ENCODE peak calls at places on chromosomes 13 and 19, in seven cellular contexts. One of them, this sample, is unnamed.

GRCh38 chr13:97873398-97873797 is 80.1 kb upstream of the IPO5 start:
- DNase-seq in ascending aorta: no peak
- DNase-seq in BJ: no peak
- DNase-seq in lower leg skin: no peak
- DNase-seq in dorsolateral prefrontal cortex: no peak
- DNase-seq in BE2C: no peak
- DNase-seq in neural crest cell: no peak
- DNase-seq in this sample: no peak

GRCh38 chr13:22944378-22944777 is 236.4 kb upstream of the SGCG start:
- DNase-seq in ascending aorta: no peak
- DNase-seq in BJ: no peak
- DNase-seq in lower leg skin: peak; percentile 5
- DNase-seq in dorsolateral prefrontal cortex: no peak
- DNase-seq in BE2C: no peak
- DNase-seq in neural crest cell: no peak
- DNase-seq in this sample: no peak

GRCh38 chr19:33785795-33786194 is 10.9 kb upstream of the KCTD15 start:
- DNase-seq in ascending aorta: no peak
- DNase-seq in BJ: no peak
- DNase-seq in lower leg skin: no peak
- DNase-seq in dorsolateral prefrontal cortex: no peak
- DNase-seq in BE2C: no peak
- DNase-seq in neural crest cell: no peak
- DNase-seq in this sample: no peak

GRCh38 chr13:31896427-31896826 is 135.1 kb upstream of the FRY start:
- DNase-seq in ascending aorta: no peak
- DNase-seq in BJ: peak; percentile 84
- DNase-seq in lower leg skin: peak; percentile 51
- DNase-seq in dorsolateral prefrontal cortex: no peak
- DNase-seq in BE2C: peak; percentile 55
- DNase-seq in neural crest cell: no peak
- DNase-seq in this sample: no peak

GRCh38 chr13:70523622-70524021 is 415.4 kb upstream of the KLHL1 start:
- DNase-seq in ascending aorta: no peak
- DNase-seq in BJ: no peak
- DNase-seq in lower leg skin: no peak
- DNase-seq in dorsolateral prefrontal cortex: no peak
- DNase-seq in BE2C: peak; percentile 63
- DNase-seq in neural crest cell: no peak
- DNase-seq in this sample: no peak

GRCh38 chr13:48398450-48399095 is 14.3 kb downstream of the LPAR6 start:
- DNase-seq in ascending aorta: no peak
- DNase-seq in BJ: no peak
- DNase-seq in lower leg skin: no peak
- DNase-seq in dorsolateral prefrontal cortex: no peak
- DNase-seq in BE2C: no peak
- DNase-seq in neural crest cell: no peak
- DNase-seq in this sample: no peak

GRCh38 chr13:43720780-43721397 is 65.9 kb downstream of the ENOX1 start:
- DNase-seq in ascending aorta: no peak
- DNase-seq in BJ: no peak
- DNase-seq in lower leg skin: no peak
- DNase-seq in dorsolateral prefrontal cortex: no peak
- DNase-seq in BE2C: no peak
- DNase-seq in neural crest cell: no peak
- DNase-seq in this sample: no peak

GRCh38 chr13:36130542-36131214 is 504 bp downstream of the DCLK1 start:
- DNase-seq in ascending aorta: no peak
- DNase-seq in BJ: no peak
- DNase-seq in lower leg skin: no peak
- DNase-seq in dorsolateral prefrontal cortex: peak; percentile 40
- DNase-seq in BE2C: peak; percentile 39
- DNase-seq in neural crest cell: peak; percentile 25
- DNase-seq in this sample: no peak

GRCh38 chr19:4916292-4917082 is 7.2 kb downstream of the UHRF1 start:
- DNase-seq in ascending aorta: no peak
- DNase-seq in BJ: no peak
- DNase-seq in lower leg skin: no peak
- DNase-seq in dorsolateral prefrontal cortex: no peak
- DNase-seq in BE2C: no peak
- DNase-seq in neural crest cell: no peak
- DNase-seq in this sample: no peak

GRCh38 chr19:14135355-14135754 is 1.0 kb downstream of the ASF1B start:
- DNase-seq in ascending aorta: no peak
- DNase-seq in BJ: no peak
- DNase-seq in lower leg skin: no peak
- DNase-seq in dorsolateral prefrontal cortex: no peak
- DNase-seq in BE2C: no peak
- DNase-seq in neural crest cell: no peak
- DNase-seq in this sample: no peak

GRCh38 chr13:39879286-39880035 is 224.0 kb downstream of the COG6 start:
- DNase-seq in ascending aorta: no peak
- DNase-seq in BJ: no peak
- DNase-seq in lower leg skin: no peak
- DNase-seq in dorsolateral prefrontal cortex: no peak
- DNase-seq in BE2C: no peak
- DNase-seq in neural crest cell: no peak
- DNase-seq in this sample: no peak

GRCh38 chr19:13211426-13212308 is 61.5 kb downstream of the IER2 start:
- DNase-seq in ascending aorta: no peak
- DNase-seq in BJ: no peak
- DNase-seq in lower leg skin: no peak
- DNase-seq in dorsolateral prefrontal cortex: no peak
- DNase-seq in BE2C: no peak
- DNase-seq in neural crest cell: no peak
- DNase-seq in this sample: no peak

GRCh38 chr13:24802074-24802473 is 38.1 kb downstream of the RNF17 start:
- DNase-seq in ascending aorta: no peak
- DNase-seq in BJ: no peak
- DNase-seq in lower leg skin: no peak
- DNase-seq in dorsolateral prefrontal cortex: no peak
- DNase-seq in BE2C: no peak
- DNase-seq in neural crest cell: no peak
- DNase-seq in this sample: no peak

GRCh38 chr13:27960362-27961226 is 8.5 kb downstream of the CDX2 start:
- DNase-seq in ascending aorta: no peak
- DNase-seq in BJ: no peak
- DNase-seq in lower leg skin: no peak
- DNase-seq in dorsolateral prefrontal cortex: no peak
- DNase-seq in BE2C: no peak
- DNase-seq in neural crest cell: peak; percentile 61
- DNase-seq in this sample: no peak

GRCh38 chr13:94431569-94431968 is 47.9 kb downstream of the DCT start:
- DNase-seq in ascending aorta: no peak
- DNase-seq in BJ: no peak
- DNase-seq in lower leg skin: no peak
- DNase-seq in dorsolateral prefrontal cortex: no peak
- DNase-seq in BE2C: no peak
- DNase-seq in neural crest cell: no peak
- DNase-seq in this sample: no peak

GRCh38 chr19:37997911-37998344 is 90.9 kb downstream of the SIPA1L3 start:
- DNase-seq in ascending aorta: no peak
- DNase-seq in BJ: peak; percentile 88
- DNase-seq in lower leg skin: no peak
- DNase-seq in dorsolateral prefrontal cortex: no peak
- DNase-seq in BE2C: no peak
- DNase-seq in neural crest cell: no peak
- DNase-seq in this sample: peak; percentile 62

GRCh38 chr19:55340144-55340783 is 588 bp downstream of the KMT5C start:
- DNase-seq in ascending aorta: no peak
- DNase-seq in BJ: no peak
- DNase-seq in lower leg skin: no peak
- DNase-seq in dorsolateral prefrontal cortex: no peak
- DNase-seq in BE2C: no peak
- DNase-seq in neural crest cell: no peak
- DNase-seq in this sample: no peak

GRCh38 chr13:100095498-100095897 is 6.6 kb downstream of the PCCA start:
- DNase-seq in ascending aorta: no peak
- DNase-seq in BJ: no peak
- DNase-seq in lower leg skin: no peak
- DNase-seq in dorsolateral prefrontal cortex: no peak
- DNase-seq in BE2C: no peak
- DNase-seq in neural crest cell: no peak
- DNase-seq in this sample: no peak

GRCh38 chr13:28329395-28330158 is 165.4 kb downstream of the FLT1 start:
- DNase-seq in ascending aorta: no peak
- DNase-seq in BJ: peak; percentile 91
- DNase-seq in lower leg skin: peak; percentile 21
- DNase-seq in dorsolateral prefrontal cortex: no peak
- DNase-seq in BE2C: no peak
- DNase-seq in neural crest cell: no peak
- DNase-seq in this sample: no peak

GRCh38 chr19:49780861-49781260 is 14.1 kb downstream of the AP2A1 start:
- DNase-seq in ascending aorta: no peak
- DNase-seq in BJ: no peak
- DNase-seq in lower leg skin: no peak
- DNase-seq in dorsolateral prefrontal cortex: no peak
- DNase-seq in BE2C: no peak
- DNase-seq in neural crest cell: no peak
- DNase-seq in this sample: no peak

GRCh38 chr19:19657397-19657783 is 6.1 kb downstream of the ATP13A1 start:
- DNase-seq in ascending aorta: no peak
- DNase-seq in BJ: no peak
- DNase-seq in lower leg skin: no peak
- DNase-seq in dorsolateral prefrontal cortex: peak; percentile 79
- DNase-seq in BE2C: peak; percentile 68
- DNase-seq in neural crest cell: no peak
- DNase-seq in this sample: no peak

GRCh38 chr19:19661141-19661674 is 2.3 kb downstream of the ATP13A1 start:
- DNase-seq in ascending aorta: no peak
- DNase-seq in BJ: no peak
- DNase-seq in lower leg skin: no peak
- DNase-seq in dorsolateral prefrontal cortex: no peak
- DNase-seq in BE2C: no peak
- DNase-seq in neural crest cell: no peak
- DNase-seq in this sample: no peak

GRCh38 chr19:19661675-19662251 is 1.7 kb downstream of the ATP13A1 start:
- DNase-seq in ascending aorta: no peak
- DNase-seq in BJ: no peak
- DNase-seq in lower leg skin: peak; percentile 14
- DNase-seq in dorsolateral prefrontal cortex: no peak
- DNase-seq in BE2C: no peak
- DNase-seq in neural crest cell: no peak
- DNase-seq in this sample: no peak

GRCh38 chr19:19662344-19662743 is 1.1 kb downstream of the ATP13A1 start:
- DNase-seq in ascending aorta: no peak
- DNase-seq in BJ: no peak
- DNase-seq in lower leg skin: no peak
- DNase-seq in dorsolateral prefrontal cortex: no peak
- DNase-seq in BE2C: no peak
- DNase-seq in neural crest cell: no peak
- DNase-seq in this sample: no peak

DNA sequence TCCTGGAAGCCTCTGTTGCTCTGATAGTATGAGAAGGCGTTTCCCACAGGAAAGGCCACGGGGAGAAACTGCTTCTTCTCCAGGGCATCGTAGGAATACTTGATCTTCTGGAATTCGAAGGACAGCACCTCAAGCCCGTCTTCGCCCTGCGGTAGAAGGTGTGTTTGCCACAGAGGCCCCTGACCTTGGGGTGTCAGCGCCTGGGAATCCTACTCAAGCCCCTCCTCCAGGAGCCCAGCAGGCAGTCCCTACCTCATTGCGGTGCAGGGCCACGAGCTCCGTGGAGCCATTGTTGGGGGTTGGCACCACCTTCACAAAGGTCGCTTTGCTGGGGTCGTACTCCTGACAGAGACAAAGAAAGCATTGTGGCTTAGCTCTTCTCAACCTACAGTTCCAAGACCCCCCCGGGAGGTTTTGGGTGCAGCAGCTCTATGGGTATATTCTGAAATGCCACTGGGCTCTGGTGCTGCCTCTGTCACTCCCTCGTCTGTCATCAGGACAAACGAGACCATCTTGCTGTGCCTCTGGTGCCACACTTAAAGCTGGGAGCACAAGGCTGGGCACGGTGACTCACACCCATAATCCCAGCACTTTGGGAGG is 3.7 kb downstream of the ATP13A1 start:
- DNase-seq in ascending aorta: no peak
- DNase-seq in BJ: no peak
- DNase-seq in lower leg skin: no peak
- DNase-seq in dorsolateral prefrontal cortex: no peak
- DNase-seq in BE2C: no peak
- DNase-seq in neural crest cell: no peak
- DNase-seq in this sample: no peak
- TF ChIP-seq CTCF in ascending aorta: no peak
- TF ChIP-seq CTCF in BJ: no peak
- TF ChIP-seq CTCF in lower leg skin: no peak
- TF ChIP-seq CTCF in dorsolateral prefrontal cortex: no peak
- TF ChIP-seq CTCF in BE2C: no peak
- TF ChIP-seq CTCF in neural crest cell: no peak
- TF ChIP-seq CTCF in this sample: no peak

GRCh38 chr13:30453727-30454126 is 12.0 kb downstream of the HMGB1 start:
- DNase-seq in ascending aorta: no peak
- DNase-seq in BJ: no peak
- DNase-seq in lower leg skin: no peak
- DNase-seq in dorsolateral prefrontal cortex: no peak
- DNase-seq in BE2C: no peak
- DNase-seq in neural crest cell: no peak
- DNase-seq in this sample: no peak
- TF ChIP-seq CTCF in ascending aorta: no peak
- TF ChIP-seq CTCF in BJ: no peak
- TF ChIP-seq CTCF in lower leg skin: no peak
- TF ChIP-seq CTCF in dorsolateral prefrontal cortex: no peak
- TF ChIP-seq CTCF in BE2C: peak; percentile 18
- TF ChIP-seq CTCF in neural crest cell: peak; percentile 43
- TF ChIP-seq CTCF in this sample: peak; percentile 27

GRCh38 chr13:85969331-85969730 is 170.1 kb upstream of the SLITRK6 start:
- DNase-seq in ascending aorta: no peak
- DNase-seq in BJ: no peak
- DNase-seq in lower leg skin: no peak
- DNase-seq in dorsolateral prefrontal cortex: no peak
- DNase-seq in BE2C: no peak
- DNase-seq in neural crest cell: no peak
- DNase-seq in this sample: no peak

GRCh38 chr13:85974604-85975366 is 175.6 kb upstream of the SLITRK6 start:
- DNase-seq in ascending aorta: no peak
- DNase-seq in BJ: no peak
- DNase-seq in lower leg skin: no peak
- DNase-seq in dorsolateral prefrontal cortex: no peak
- DNase-seq in BE2C: no peak
- DNase-seq in neural crest cell: no peak
- DNase-seq in this sample: no peak

DNA sequence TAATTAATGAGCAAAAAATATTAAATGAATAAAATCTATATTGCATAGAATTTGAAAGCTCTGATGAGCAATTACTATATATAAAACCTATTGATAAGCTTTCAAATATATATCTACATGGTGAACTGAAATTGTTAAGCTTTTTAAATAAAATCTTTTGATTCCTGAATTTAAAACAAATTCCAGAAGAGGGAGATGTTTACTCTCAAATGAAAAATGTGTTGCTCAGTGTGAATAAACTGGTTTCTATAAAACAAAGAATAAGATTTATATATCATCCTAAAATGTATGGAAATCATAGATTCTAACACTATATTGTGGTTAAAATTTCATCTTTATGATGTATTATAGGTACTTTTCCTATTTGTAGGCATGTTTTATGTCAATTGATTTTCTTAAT is 171.5 kb upstream of the SLITRK6 start:
- DNase-seq in ascending aorta: no peak
- DNase-seq in BJ: no peak
- DNase-seq in lower leg skin: no peak
- DNase-seq in dorsolateral prefrontal cortex: no peak
- DNase-seq in BE2C: no peak
- DNase-seq in neural crest cell: no peak
- DNase-seq in this sample: no peak
- TF ChIP-seq CTCF in ascending aorta: no peak
- TF ChIP-seq CTCF in BJ: no peak
- TF ChIP-seq CTCF in lower leg skin: no peak
- TF ChIP-seq CTCF in dorsolateral prefrontal cortex: no peak
- TF ChIP-seq CTCF in BE2C: no peak
- TF ChIP-seq CTCF in neural crest cell: peak; percentile 63
- TF ChIP-seq CTCF in this sample: no peak

GRCh38 chr13:102555914-102556553 is 40.8 kb upstream of the TPP2 start:
- DNase-seq in ascending aorta: no peak
- DNase-seq in BJ: no peak
- DNase-seq in lower leg skin: no peak
- DNase-seq in dorsolateral prefrontal cortex: no peak
- DNase-seq in BE2C: peak; percentile 37
- DNase-seq in neural crest cell: peak; percentile 20
- DNase-seq in this sample: no peak
- TF ChIP-seq CTCF in ascending aorta: peak; percentile 24
- TF ChIP-seq CTCF in BJ: peak; percentile 53
- TF ChIP-seq CTCF in lower leg skin: no peak
- TF ChIP-seq CTCF in dorsolateral prefrontal cortex: peak; percentile 57
- TF ChIP-seq CTCF in BE2C: peak; percentile 68
- TF ChIP-seq CTCF in neural crest cell: peak; percentile 64
- TF ChIP-seq CTCF in this sample: peak; percentile 55

This sample was measured in retinal pigment epithelial cell.